ENCODE peak calls at places on chromosomes 7 and 10, in six cellular contexts. M is anterior cingulate cortex, A is T-helper 1 cell, I is Caki2, T is fibroblast of the aortic adventitia, K is Calu3. L is an unnamed sample.

GRCh38 chr7:2399848-2400587 is 3.4 kb upstream of the CHST12 start:
- DNase-seq in M (no peak), A (no peak), I (peak), T (peak), K (peak), L (peak)

GRCh38 chr7:81370857-81371256 is 399.0 kb downstream of the HGF start:
- DNase-seq in M (no peak), A (no peak), I (no peak), T (peak), K (no peak), L (no peak)

GRCh38 chr7:11751807-11752389 is 80.1 kb downstream of the THSD7A start:
- DNase-seq in M (no peak), A (no peak), I (no peak), T (no peak), K (no peak), L (no peak)

GRCh38 chr10:107238275-107238674 is 73.8 kb upstream of the SORCS1 start:
- DNase-seq in M (no peak), A (no peak), I (no peak), T (no peak), K (no peak), L (no peak)

GRCh38 chr7:7554647-7555575 is 11.8 kb upstream of the MIOS start:
- DNase-seq in M (no peak), A (no peak), I (peak), T (no peak), K (no peak), L (peak)

GRCh38 chr7:5296627-5297226 is 14.0 kb downstream of the SLC29A4 start:
- DNase-seq in M (no peak), A (peak), I (no peak), T (no peak), K (no peak), L (no peak)

GRCh38 chr7:134031835-134032617 is 95.1 kb upstream of the LRGUK start:
- DNase-seq in M (no peak), A (no peak), I (no peak), T (no peak), K (no peak), L (no peak)

GRCh38 chr7:100895956-100896742 is 461 bp upstream of the ACHE start:
- DNase-seq in M (no peak), A (no peak), I (no peak), T (no peak), K (peak), L (no peak)

GRCh38 chr7:20783716-20784310 is 2.9 kb downstream of the SP8 start:
- DNase-seq in M (no peak), A (no peak), I (no peak), T (no peak), K (peak), L (no peak)

GRCh38 chr7:47458057-47458456 is 123.9 kb downstream of the TNS3 start:
- DNase-seq in M (no peak), A (no peak), I (no peak), T (peak), K (no peak), L (peak)

GRCh38 chr10:59376817-59377340 is 14.5 kb upstream of the FAM13C start:
- DNase-seq in M (no peak), A (no peak), I (no peak), T (no peak), K (no peak), L (no peak)

GRCh38 chr10:103659674-103660363 is 166.3 kb downstream of the NEURL1 start:
- DNase-seq in M (peak), A (no peak), I (peak), T (peak), K (peak), L (peak)

GRCh38 chr7:127912901-127913300 is 118.3 kb downstream of the LRRC4 start:
- DNase-seq in M (no peak), A (no peak), I (no peak), T (no peak), K (no peak), L (no peak)

GRCh38 chr7:70435634-70436033 is 696.3 kb upstream of the GALNT17 start:
- DNase-seq in M (no peak), A (no peak), I (no peak), T (no peak), K (no peak), L (no peak)

GRCh38 chr10:69332278-69333010 is 54.1 kb downstream of the HK1 start:
- DNase-seq in M (no peak), A (no peak), I (no peak), T (no peak), K (peak), L (no peak)

GRCh38 chr7:155862516-155863257 is 50.4 kb upstream of the SHH start:
- DNase-seq in M (no peak), A (no peak), I (no peak), T (no peak), K (peak), L (no peak)

GRCh38 chr7:69411466-69411865 is 186.8 kb upstream of the AUTS2 start:
- DNase-seq in M (no peak), A (no peak), I (peak), T (no peak), K (no peak), L (no peak)

GRCh38 chr10:26216577-26216948 is at the start of gene GAD2:
- DNase-seq in M (no peak), A (no peak), I (no peak), T (no peak), K (no peak), L (no peak)

GRCh38 chr7:41760293-41760692 is 57.4 kb upstream of the INHBA start:
- DNase-seq in M (no peak), A (no peak), I (no peak), T (no peak), K (no peak), L (no peak)

GRCh38 chr7:20267482-20267881 is 50.3 kb upstream of the MACC1 start:
- DNase-seq in M (no peak), A (no peak), I (no peak), T (no peak), K (peak), L (no peak)

GRCh38 chr7:98107313-98107691 is 640 bp downstream of the LMTK2 start:
- DNase-seq in M (no peak), A (peak), I (no peak), T (peak), K (peak), L (no peak)

GRCh38 chr10:31522820-31523219 is 203.8 kb downstream of the ZEB1 start:
- DNase-seq in M (no peak), A (no peak), I (no peak), T (no peak), K (no peak), L (no peak)